ENCODE peak calls at places on chromosomes 11 and 22, in eight cellular contexts. One of them, this sample, is unnamed.

GRCh38 chr11:115215694-115216615 is 288.3 kb downstream of the CADM1 start:
- DNase-seq in dermis blood vessel endothelial cell: no peak
- DNase-seq in psoas muscle: no peak
- DNase-seq in activated gamma-delta T cell treated with Interleukin-2 at 50 U/mL for 16 hours: no peak
- DNase-seq in HuH-7.5: no peak
- DNase-seq in sigmoid colon: no peak
- DNase-seq in activated naive CD8-positive, alpha-beta T cell treated with anti-CD3 and anti-CD28 coated beads, Interleukin-2, amount 50 U/mL, for 24 hours: no peak
- DNase-seq in progenitor cell of endocrine pancreas: no peak
- DNase-seq in this sample: no peak

GRCh38 chr11:75689861-75690641 is 21.2 kb upstream of the MAP6 start:
- DNase-seq in sigmoid colon: no peak
- DNase-seq in progenitor cell of endocrine pancreas: no peak
- DNase-seq in activated gamma-delta T cell treated with Interleukin-2 at 50 U/mL for 16 hours: no peak
- DNase-seq in activated naive CD8-positive, alpha-beta T cell treated with anti-CD3 and anti-CD28 coated beads, Interleukin-2, amount 50 U/mL, for 24 hours: no peak
- DNase-seq in HuH-7.5: no peak
- DNase-seq in dermis blood vessel endothelial cell: no peak
- DNase-seq in psoas muscle: no peak
- DNase-seq in this sample: no peak

GRCh38 chr11:48111941-48112340 is 104.7 kb upstream of the OR4B1 start:
- DNase-seq in activated gamma-delta T cell treated with Interleukin-2 at 50 U/mL for 16 hours: no peak
- DNase-seq in sigmoid colon: no peak
- DNase-seq in psoas muscle: no peak
- DNase-seq in dermis blood vessel endothelial cell: no peak
- DNase-seq in progenitor cell of endocrine pancreas: no peak
- DNase-seq in HuH-7.5: no peak
- DNase-seq in activated naive CD8-positive, alpha-beta T cell treated with anti-CD3 and anti-CD28 coated beads, Interleukin-2, amount 50 U/mL, for 24 hours: no peak
- DNase-seq in this sample: no peak

GRCh38 chr11:68436162-68436888 is 24.2 kb upstream of the PPP6R3 start:
- DNase-seq in sigmoid colon: no peak
- DNase-seq in activated gamma-delta T cell treated with Interleukin-2 at 50 U/mL for 16 hours: no peak
- DNase-seq in activated naive CD8-positive, alpha-beta T cell treated with anti-CD3 and anti-CD28 coated beads, Interleukin-2, amount 50 U/mL, for 24 hours: no peak
- DNase-seq in dermis blood vessel endothelial cell: no peak
- DNase-seq in progenitor cell of endocrine pancreas: no peak
- DNase-seq in HuH-7.5: no peak
- DNase-seq in psoas muscle: no peak
- DNase-seq in this sample: no peak

GRCh38 chr22:37564111-37564711 is 3.9 kb downstream of the CDC42EP1 start:
- DNase-seq in psoas muscle: no peak
- DNase-seq in progenitor cell of endocrine pancreas: no peak
- DNase-seq in dermis blood vessel endothelial cell: peak
- DNase-seq in activated naive CD8-positive, alpha-beta T cell treated with anti-CD3 and anti-CD28 coated beads, Interleukin-2, amount 50 U/mL, for 24 hours: no peak
- DNase-seq in sigmoid colon: no peak
- DNase-seq in HuH-7.5: no peak
- DNase-seq in activated gamma-delta T cell treated with Interleukin-2 at 50 U/mL for 16 hours: no peak
- DNase-seq in this sample: no peak

GRCh38 chr11:93267383-93267782 is 63.2 kb upstream of the DEUP1 start:
- DNase-seq in activated gamma-delta T cell treated with Interleukin-2 at 50 U/mL for 16 hours: no peak
- DNase-seq in HuH-7.5: no peak
- DNase-seq in progenitor cell of endocrine pancreas: no peak
- DNase-seq in dermis blood vessel endothelial cell: no peak
- DNase-seq in activated naive CD8-positive, alpha-beta T cell treated with anti-CD3 and anti-CD28 coated beads, Interleukin-2, amount 50 U/mL, for 24 hours: no peak
- DNase-seq in sigmoid colon: no peak
- DNase-seq in psoas muscle: no peak
- DNase-seq in this sample: no peak

GRCh38 chr11:65422104-65422632 is 430 bp upstream of the NEAT1 start:
- DNase-seq in progenitor cell of endocrine pancreas: peak
- DNase-seq in activated gamma-delta T cell treated with Interleukin-2 at 50 U/mL for 16 hours: peak
- DNase-seq in HuH-7.5: peak
- DNase-seq in dermis blood vessel endothelial cell: peak
- DNase-seq in activated naive CD8-positive, alpha-beta T cell treated with anti-CD3 and anti-CD28 coated beads, Interleukin-2, amount 50 U/mL, for 24 hours: peak
- DNase-seq in psoas muscle: peak
- DNase-seq in sigmoid colon: peak
- DNase-seq in this sample: peak

GRCh38 chr22:16866167-16866566 is 41.0 kb upstream of the XKR3 start:
- DNase-seq in sigmoid colon: no peak
- DNase-seq in psoas muscle: no peak
- DNase-seq in dermis blood vessel endothelial cell: no peak
- DNase-seq in HuH-7.5: no peak
- DNase-seq in activated naive CD8-positive, alpha-beta T cell treated with anti-CD3 and anti-CD28 coated beads, Interleukin-2, amount 50 U/mL, for 24 hours: no peak
- DNase-seq in activated gamma-delta T cell treated with Interleukin-2 at 50 U/mL for 16 hours: no peak
- DNase-seq in progenitor cell of endocrine pancreas: no peak
- DNase-seq in this sample: no peak

GRCh38 chr22:23751441-23751996 is 607 bp upstream of the ZNF70 start:
- DNase-seq in activated naive CD8-positive, alpha-beta T cell treated with anti-CD3 and anti-CD28 coated beads, Interleukin-2, amount 50 U/mL, for 24 hours: peak
- DNase-seq in activated gamma-delta T cell treated with Interleukin-2 at 50 U/mL for 16 hours: no peak
- DNase-seq in sigmoid colon: peak
- DNase-seq in dermis blood vessel endothelial cell: no peak
- DNase-seq in progenitor cell of endocrine pancreas: no peak
- DNase-seq in psoas muscle: no peak
- DNase-seq in HuH-7.5: no peak
- DNase-seq in this sample: no peak

GRCh38 chr22:37639771-37640590 is 512 bp downstream of the SH3BP1 start:
- DNase-seq in progenitor cell of endocrine pancreas: no peak
- DNase-seq in sigmoid colon: no peak
- DNase-seq in HuH-7.5: peak
- DNase-seq in activated naive CD8-positive, alpha-beta T cell treated with anti-CD3 and anti-CD28 coated beads, Interleukin-2, amount 50 U/mL, for 24 hours: no peak
- DNase-seq in psoas muscle: no peak
- DNase-seq in dermis blood vessel endothelial cell: no peak
- DNase-seq in activated gamma-delta T cell treated with Interleukin-2 at 50 U/mL for 16 hours: no peak
- DNase-seq in this sample: peak

GRCh38 chr11:76667271-76667818 is 3.2 kb downstream of the LRRC32 start:
- DNase-seq in activated naive CD8-positive, alpha-beta T cell treated with anti-CD3 and anti-CD28 coated beads, Interleukin-2, amount 50 U/mL, for 24 hours: no peak
- DNase-seq in dermis blood vessel endothelial cell: no peak
- DNase-seq in activated gamma-delta T cell treated with Interleukin-2 at 50 U/mL for 16 hours: no peak
- DNase-seq in psoas muscle: no peak
- DNase-seq in HuH-7.5: no peak
- DNase-seq in sigmoid colon: peak
- DNase-seq in progenitor cell of endocrine pancreas: no peak
- DNase-seq in this sample: no peak

GRCh38 chr11:126352934-126353801 is 2.3 kb upstream of the ST3GAL4 start:
- DNase-seq in sigmoid colon: no peak
- DNase-seq in dermis blood vessel endothelial cell: peak
- DNase-seq in psoas muscle: no peak
- DNase-seq in activated gamma-delta T cell treated with Interleukin-2 at 50 U/mL for 16 hours: no peak
- DNase-seq in activated naive CD8-positive, alpha-beta T cell treated with anti-CD3 and anti-CD28 coated beads, Interleukin-2, amount 50 U/mL, for 24 hours: peak
- DNase-seq in progenitor cell of endocrine pancreas: no peak
- DNase-seq in HuH-7.5: no peak
- DNase-seq in this sample: no peak

GRCh38 chr11:10979529-10979928 is 121.7 kb upstream of the ZBED5 start:
- DNase-seq in activated naive CD8-positive, alpha-beta T cell treated with anti-CD3 and anti-CD28 coated beads, Interleukin-2, amount 50 U/mL, for 24 hours: no peak
- DNase-seq in sigmoid colon: no peak
- DNase-seq in progenitor cell of endocrine pancreas: no peak
- DNase-seq in dermis blood vessel endothelial cell: no peak
- DNase-seq in psoas muscle: no peak
- DNase-seq in HuH-7.5: no peak
- DNase-seq in activated gamma-delta T cell treated with Interleukin-2 at 50 U/mL for 16 hours: no peak
- DNase-seq in this sample: no peak

GRCh38 chr11:8729837-8730696 is 47.5 kb downstream of the RPL27A start:
- DNase-seq in activated gamma-delta T cell treated with Interleukin-2 at 50 U/mL for 16 hours: no peak
- DNase-seq in psoas muscle: peak
- DNase-seq in HuH-7.5: no peak
- DNase-seq in activated naive CD8-positive, alpha-beta T cell treated with anti-CD3 and anti-CD28 coated beads, Interleukin-2, amount 50 U/mL, for 24 hours: no peak
- DNase-seq in progenitor cell of endocrine pancreas: no peak
- DNase-seq in dermis blood vessel endothelial cell: no peak
- DNase-seq in sigmoid colon: no peak
- DNase-seq in this sample: no peak

GRCh38 chr11:111417011-111417765 is 38.1 kb upstream of the POU2AF1 start:
- DNase-seq in progenitor cell of endocrine pancreas: no peak
- DNase-seq in sigmoid colon: no peak
- DNase-seq in HuH-7.5: no peak
- DNase-seq in dermis blood vessel endothelial cell: peak
- DNase-seq in activated naive CD8-positive, alpha-beta T cell treated with anti-CD3 and anti-CD28 coated beads, Interleukin-2, amount 50 U/mL, for 24 hours: peak
- DNase-seq in activated gamma-delta T cell treated with Interleukin-2 at 50 U/mL for 16 hours: no peak
- DNase-seq in psoas muscle: no peak
- DNase-seq in this sample: no peak

GRCh38 chr11:45267660-45268340 is 18.3 kb downstream of the SYT13 start:
- DNase-seq in psoas muscle: no peak
- DNase-seq in activated gamma-delta T cell treated with Interleukin-2 at 50 U/mL for 16 hours: no peak
- DNase-seq in progenitor cell of endocrine pancreas: no peak
- DNase-seq in sigmoid colon: no peak
- DNase-seq in HuH-7.5: no peak
- DNase-seq in activated naive CD8-positive, alpha-beta T cell treated with anti-CD3 and anti-CD28 coated beads, Interleukin-2, amount 50 U/mL, for 24 hours: no peak
- DNase-seq in dermis blood vessel endothelial cell: no peak
- DNase-seq in this sample: no peak

GRCh38 chr11:77120571-77120970 is 7.5 kb upstream of the MYO7A start:
- DNase-seq in activated gamma-delta T cell treated with Interleukin-2 at 50 U/mL for 16 hours: no peak
- DNase-seq in activated naive CD8-positive, alpha-beta T cell treated with anti-CD3 and anti-CD28 coated beads, Interleukin-2, amount 50 U/mL, for 24 hours: no peak
- DNase-seq in sigmoid colon: no peak
- DNase-seq in HuH-7.5: no peak
- DNase-seq in dermis blood vessel endothelial cell: no peak
- DNase-seq in psoas muscle: peak
- DNase-seq in progenitor cell of endocrine pancreas: no peak
- DNase-seq in this sample: no peak

GRCh38 chr11:2529636-2530035 is 84.8 kb downstream of the KCNQ1 start:
- DNase-seq in progenitor cell of endocrine pancreas: no peak
- DNase-seq in sigmoid colon: peak
- DNase-seq in HuH-7.5: no peak
- DNase-seq in activated naive CD8-positive, alpha-beta T cell treated with anti-CD3 and anti-CD28 coated beads, Interleukin-2, amount 50 U/mL, for 24 hours: no peak
- DNase-seq in activated gamma-delta T cell treated with Interleukin-2 at 50 U/mL for 16 hours: no peak
- DNase-seq in dermis blood vessel endothelial cell: no peak
- DNase-seq in psoas muscle: peak
- DNase-seq in this sample: peak

GRCh38 chr11:9568854-9569587 is 4.4 kb upstream of the WEE1 start:
- DNase-seq in progenitor cell of endocrine pancreas: peak
- DNase-seq in activated naive CD8-positive, alpha-beta T cell treated with anti-CD3 and anti-CD28 coated beads, Interleukin-2, amount 50 U/mL, for 24 hours: no peak
- DNase-seq in dermis blood vessel endothelial cell: peak
- DNase-seq in psoas muscle: peak
- DNase-seq in activated gamma-delta T cell treated with Interleukin-2 at 50 U/mL for 16 hours: no peak
- DNase-seq in HuH-7.5: peak
- DNase-seq in sigmoid colon: peak
- DNase-seq in this sample: no peak

GRCh38 chr11:65308281-65308891 is 6.3 kb upstream of the CDC42EP2 start:
- DNase-seq in HuH-7.5: no peak
- DNase-seq in activated naive CD8-positive, alpha-beta T cell treated with anti-CD3 and anti-CD28 coated beads, Interleukin-2, amount 50 U/mL, for 24 hours: no peak
- DNase-seq in progenitor cell of endocrine pancreas: no peak
- DNase-seq in activated gamma-delta T cell treated with Interleukin-2 at 50 U/mL for 16 hours: no peak
- DNase-seq in psoas muscle: peak
- DNase-seq in dermis blood vessel endothelial cell: peak
- DNase-seq in sigmoid colon: no peak
- DNase-seq in this sample: no peak

GRCh38 chr11:59611570-59612565 is 3.7 kb downstream of the OSBP start:
- DNase-seq in progenitor cell of endocrine pancreas: no peak
- DNase-seq in activated gamma-delta T cell treated with Interleukin-2 at 50 U/mL for 16 hours: no peak
- DNase-seq in psoas muscle: no peak
- DNase-seq in sigmoid colon: no peak
- DNase-seq in activated naive CD8-positive, alpha-beta T cell treated with anti-CD3 and anti-CD28 coated beads, Interleukin-2, amount 50 U/mL, for 24 hours: no peak
- DNase-seq in dermis blood vessel endothelial cell: peak
- DNase-seq in HuH-7.5: peak
- DNase-seq in this sample: no peak

GRCh38 chr22:19849800-19850481 is 4.7 kb downstream of the GNB1L start:
- DNase-seq in sigmoid colon: peak
- DNase-seq in activated gamma-delta T cell treated with Interleukin-2 at 50 U/mL for 16 hours: no peak
- DNase-seq in HuH-7.5: no peak
- DNase-seq in psoas muscle: no peak
- DNase-seq in progenitor cell of endocrine pancreas: no peak
- DNase-seq in dermis blood vessel endothelial cell: no peak
- DNase-seq in activated naive CD8-positive, alpha-beta T cell treated with anti-CD3 and anti-CD28 coated beads, Interleukin-2, amount 50 U/mL, for 24 hours: no peak
- DNase-seq in this sample: no peak

GRCh38 chr11:15896026-15896425 is 460.3 kb downstream of the SOX6 start:
- DNase-seq in progenitor cell of endocrine pancreas: no peak
- DNase-seq in activated naive CD8-positive, alpha-beta T cell treated with anti-CD3 and anti-CD28 coated beads, Interleukin-2, amount 50 U/mL, for 24 hours: no peak
- DNase-seq in activated gamma-delta T cell treated with Interleukin-2 at 50 U/mL for 16 hours: no peak
- DNase-seq in HuH-7.5: no peak
- DNase-seq in psoas muscle: no peak
- DNase-seq in dermis blood vessel endothelial cell: no peak
- DNase-seq in sigmoid colon: no peak
- DNase-seq in this sample: no peak

GRCh38 chr11:108586600-108586999 is 7.0 kb downstream of the EXPH5 start:
- DNase-seq in progenitor cell of endocrine pancreas: no peak
- DNase-seq in HuH-7.5: no peak
- DNase-seq in dermis blood vessel endothelial cell: no peak
- DNase-seq in activated naive CD8-positive, alpha-beta T cell treated with anti-CD3 and anti-CD28 coated beads, Interleukin-2, amount 50 U/mL, for 24 hours: no peak
- DNase-seq in sigmoid colon: no peak
- DNase-seq in psoas muscle: no peak
- DNase-seq in activated gamma-delta T cell treated with Interleukin-2 at 50 U/mL for 16 hours: no peak
- DNase-seq in this sample: no peak

GRCh38 chr22:46070215-46070721 is 80.1 kb upstream of the PPARA start:
- DNase-seq in psoas muscle: peak
- DNase-seq in HuH-7.5: no peak
- DNase-seq in activated gamma-delta T cell treated with Interleukin-2 at 50 U/mL for 16 hours: no peak
- DNase-seq in dermis blood vessel endothelial cell: peak
- DNase-seq in activated naive CD8-positive, alpha-beta T cell treated with anti-CD3 and anti-CD28 coated beads, Interleukin-2, amount 50 U/mL, for 24 hours: peak
- DNase-seq in progenitor cell of endocrine pancreas: no peak
- DNase-seq in sigmoid colon: peak
- DNase-seq in this sample: no peak

GRCh38 chr11:2072551-2073261 is 66.5 kb downstream of the IGF2 start:
- DNase-seq in sigmoid colon: no peak
- DNase-seq in dermis blood vessel endothelial cell: no peak
- DNase-seq in progenitor cell of endocrine pancreas: no peak
- DNase-seq in HuH-7.5: no peak
- DNase-seq in activated gamma-delta T cell treated with Interleukin-2 at 50 U/mL for 16 hours: no peak
- DNase-seq in activated naive CD8-positive, alpha-beta T cell treated with anti-CD3 and anti-CD28 coated beads, Interleukin-2, amount 50 U/mL, for 24 hours: no peak
- DNase-seq in psoas muscle: no peak
- DNase-seq in this sample: no peak

GRCh38 chr22:38925571-38926041 is 31.8 kb upstream of the APOBEC3A start:
- DNase-seq in activated naive CD8-positive, alpha-beta T cell treated with anti-CD3 and anti-CD28 coated beads, Interleukin-2, amount 50 U/mL, for 24 hours: no peak
- DNase-seq in progenitor cell of endocrine pancreas: no peak
- DNase-seq in dermis blood vessel endothelial cell: no peak
- DNase-seq in sigmoid colon: no peak
- DNase-seq in HuH-7.5: no peak
- DNase-seq in psoas muscle: no peak
- DNase-seq in activated gamma-delta T cell treated with Interleukin-2 at 50 U/mL for 16 hours: no peak
- DNase-seq in this sample: no peak

GRCh38 chr11:75082601-75083216 is 14.0 kb downstream of the OR2AT4 start:
- DNase-seq in psoas muscle: no peak
- DNase-seq in HuH-7.5: no peak
- DNase-seq in activated naive CD8-positive, alpha-beta T cell treated with anti-CD3 and anti-CD28 coated beads, Interleukin-2, amount 50 U/mL, for 24 hours: no peak
- DNase-seq in progenitor cell of endocrine pancreas: no peak
- DNase-seq in activated gamma-delta T cell treated with Interleukin-2 at 50 U/mL for 16 hours: no peak
- DNase-seq in dermis blood vessel endothelial cell: no peak
- DNase-seq in sigmoid colon: no peak
- DNase-seq in this sample: no peak

GRCh38 chr22:31474743-31475142 is 14.9 kb downstream of the EIF4ENIF1 start:
- DNase-seq in HuH-7.5: no peak
- DNase-seq in dermis blood vessel endothelial cell: no peak
- DNase-seq in sigmoid colon: no peak
- DNase-seq in activated naive CD8-positive, alpha-beta T cell treated with anti-CD3 and anti-CD28 coated beads, Interleukin-2, amount 50 U/mL, for 24 hours: no peak
- DNase-seq in activated gamma-delta T cell treated with Interleukin-2 at 50 U/mL for 16 hours: no peak
- DNase-seq in progenitor cell of endocrine pancreas: no peak
- DNase-seq in psoas muscle: no peak
- DNase-seq in this sample: no peak

GRCh38 chr11:98952110-98952509 is 68.6 kb upstream of the CNTN5 start:
- DNase-seq in activated naive CD8-positive, alpha-beta T cell treated with anti-CD3 and anti-CD28 coated beads, Interleukin-2, amount 50 U/mL, for 24 hours: no peak
- DNase-seq in psoas muscle: no peak
- DNase-seq in dermis blood vessel endothelial cell: no peak
- DNase-seq in sigmoid colon: no peak
- DNase-seq in progenitor cell of endocrine pancreas: no peak
- DNase-seq in activated gamma-delta T cell treated with Interleukin-2 at 50 U/mL for 16 hours: no peak
- DNase-seq in HuH-7.5: no peak
- DNase-seq in this sample: no peak

GRCh38 chr11:92083123-92083522 is 141.5 kb upstream of the FAT3 start:
- DNase-seq in HuH-7.5: no peak
- DNase-seq in activated naive CD8-positive, alpha-beta T cell treated with anti-CD3 and anti-CD28 coated beads, Interleukin-2, amount 50 U/mL, for 24 hours: no peak
- DNase-seq in psoas muscle: no peak
- DNase-seq in progenitor cell of endocrine pancreas: no peak
- DNase-seq in dermis blood vessel endothelial cell: no peak
- DNase-seq in activated gamma-delta T cell treated with Interleukin-2 at 50 U/mL for 16 hours: no peak
- DNase-seq in sigmoid colon: no peak
- DNase-seq in this sample: no peak

GRCh38 chr11:108733479-108734116 is 68.7 kb downstream of the DDX10 start:
- DNase-seq in HuH-7.5: no peak
- DNase-seq in activated gamma-delta T cell treated with Interleukin-2 at 50 U/mL for 16 hours: no peak
- DNase-seq in activated naive CD8-positive, alpha-beta T cell treated with anti-CD3 and anti-CD28 coated beads, Interleukin-2, amount 50 U/mL, for 24 hours: peak
- DNase-seq in dermis blood vessel endothelial cell: peak
- DNase-seq in psoas muscle: no peak
- DNase-seq in sigmoid colon: no peak
- DNase-seq in progenitor cell of endocrine pancreas: no peak
- DNase-seq in this sample: no peak

GRCh38 chr11:83979593-83979992 is 693.4 kb upstream of the CCDC90B start:
- DNase-seq in progenitor cell of endocrine pancreas: no peak
- DNase-seq in sigmoid colon: no peak
- DNase-seq in HuH-7.5: no peak
- DNase-seq in activated naive CD8-positive, alpha-beta T cell treated with anti-CD3 and anti-CD28 coated beads, Interleukin-2, amount 50 U/mL, for 24 hours: no peak
- DNase-seq in dermis blood vessel endothelial cell: no peak
- DNase-seq in activated gamma-delta T cell treated with Interleukin-2 at 50 U/mL for 16 hours: no peak
- DNase-seq in psoas muscle: no peak
- DNase-seq in this sample: no peak

GRCh38 chr22:49770454-49771265 is 57.0 kb downstream of the BRD1 start:
- DNase-seq in activated gamma-delta T cell treated with Interleukin-2 at 50 U/mL for 16 hours: no peak
- DNase-seq in HuH-7.5: no peak
- DNase-seq in activated naive CD8-positive, alpha-beta T cell treated with anti-CD3 and anti-CD28 coated beads, Interleukin-2, amount 50 U/mL, for 24 hours: no peak
- DNase-seq in dermis blood vessel endothelial cell: no peak
- DNase-seq in progenitor cell of endocrine pancreas: no peak
- DNase-seq in psoas muscle: peak
- DNase-seq in sigmoid colon: peak
- DNase-seq in this sample: no peak